ENCODE peak calls at places on chromosomes 2 and 18, in five cellular contexts. D is effector memory CD4-positive, alpha-beta T cell; N is mesendoderm; V is fibroblast of lung; O is upper lobe of right lung. A is an unnamed sample.
A peak's percentile ranks its signal among the peaks of the same experiment; 100 is the strongest.

GRCh38 chr2:117960231-117960630 is 53.6 kb downstream of the CCDC93 start:
- DNase-seq in D (no peak), N (no peak), V (no peak), O (no peak), A (no peak)

GRCh38 chr2:164302786-164303185 is 318.5 kb downstream of the GRB14 start:
- DNase-seq in D (no peak), N (peak; percentile 12), V (no peak), O (no peak), A (peak; percentile 4)

GRCh38 chr2:86791574-86791973 is 861 bp upstream of the CD8A start:
- DNase-seq in D (no peak), N (peak; percentile 48), V (no peak), O (no peak), A (peak; percentile 55)

GRCh38 chr2:46269545-46270273 is 27.5 kb upstream of the EPAS1 start:
- DNase-seq in D (no peak), N (peak; percentile 43), V (no peak), O (no peak), A (no peak)

GRCh38 chr2:9473308-9473984 is 905 bp upstream of the IAH1 start:
- DNase-seq in D (no peak), N (peak; percentile 63), V (no peak), O (peak; percentile 67), A (peak; percentile 80)

GRCh38 chr2:105308785-105309540 is 20.6 kb downstream of the TGFBRAP1 start:
- DNase-seq in D (no peak), N (no peak), V (peak; percentile 21), O (no peak), A (peak; percentile 30)

GRCh38 chr2:99623035-99623434 is 133.2 kb upstream of the REV1 start:
- DNase-seq in D (no peak), N (no peak), V (no peak), O (no peak), A (no peak)

GRCh38 chr2:143030127-143030526 is 99.1 kb upstream of the ARHGAP15 start:
- DNase-seq in D (no peak), N (no peak), V (no peak), O (no peak), A (no peak)

GRCh38 chr2:218000137-218000536 is 2.7 kb downstream of the TNS1 start:
- DNase-seq in D (no peak), N (no peak), V (peak; percentile 86), O (no peak), A (no peak)

GRCh38 chr2:221777119-221777518 is 205.0 kb upstream of the EPHA4 start:
- DNase-seq in D (no peak), N (no peak), V (no peak), O (no peak), A (no peak)

GRCh38 chr2:227163998-227164744 is at the start of the genes COL4A3 and COL4A4:
- DNase-seq in D (no peak), N (peak; percentile 29), V (no peak), O (peak; percentile 91), A (peak; percentile 81)

GRCh38 chr2:189076131-189076530 is 102.0 kb downstream of the COL3A1 start:
- DNase-seq in D (no peak), N (no peak), V (no peak), O (no peak), A (no peak)

GRCh38 chr2:217852812-217853211 is 150.0 kb downstream of the TNS1 start:
- DNase-seq in D (no peak), N (no peak), V (no peak), O (no peak), A (no peak)

GRCh38 chr2:47503481-47504070 is 100.6 kb downstream of the MSH2 start:
- DNase-seq in D (no peak), N (no peak), V (no peak), O (no peak), A (no peak)

GRCh38 chr18:23883277-23883790 is 131.2 kb upstream of the TTC39C start:
- DNase-seq in D (no peak), N (no peak), V (no peak), O (no peak), A (no peak)

GRCh38 chr18:24432618-24433017 is 6.1 kb downstream of the IMPACT start:
- DNase-seq in D (no peak), N (no peak), V (no peak), O (no peak), A (no peak)

GRCh38 chr2:110742412-110742811 is 10.0 kb downstream of the ACOXL start:
- DNase-seq in D (no peak), N (no peak), V (no peak), O (no peak), A (no peak)

GRCh38 chr2:23549821-23550535 is 165.0 kb downstream of the KLHL29 start:
- DNase-seq in D (no peak), N (no peak), V (no peak), O (no peak), A (no peak)

GRCh38 chr2:56898986-56899385 is 715.2 kb downstream of the CCDC85A start:
- DNase-seq in D (no peak), N (no peak), V (no peak), O (no peak), A (no peak)

GRCh38 chr2:212723226-212723625 is 184.6 kb upstream of the ERBB4 start:
- DNase-seq in D (no peak), N (no peak), V (peak; percentile 19), O (no peak), A (no peak)

GRCh38 chr2:74549685-74549971 is 4.1 kb downstream of the LOXL3 start:
- DNase-seq in D (no peak), N (no peak), V (no peak), O (no peak), A (no peak)
- H3K4me3 ChIP-seq in D (no peak overlapping the region), N (no peak overlapping the region), V (peak overlapping the region; percentile 45), O (peak overlapping the region; percentile 73), A (peak overlapping the region; percentile 64)

GRCh38 chr18:48636436-48636835 is 97.6 kb downstream of the CTIF start:
- DNase-seq in D (no peak), N (no peak), V (no peak), O (peak; percentile 32), A (peak; percentile 44)
- H3K36me3 ChIP-seq in D (no peaks in the 10 kb centered on the region), N (no peaks in the 10 kb centered on the region), V (peaks cover 8% of the 10 kb centered on the region), O (no peaks in the 10 kb centered on the region), A (no peaks in the 10 kb centered on the region)

GRCh38 chr2:144358979-144359541 is 160.9 kb downstream of the ZEB2 start:
- DNase-seq in D (no peak), N (no peak), V (peak; percentile 49), O (no peak), A (no peak)

GRCh38 chr2:144356402-144356801 is 163.5 kb downstream of the ZEB2 start:
- DNase-seq in D (no peak), N (no peak), V (no peak), O (no peak), A (no peak)

GRCh38 chr2:144357623-144358400 is 162.1 kb downstream of the ZEB2 start:
- DNase-seq in D (no peak), N (peak; percentile 96), V (peak; percentile 95), O (no peak), A (no peak)

GRCh38 chr2:144359684-144360083 is 160.2 kb downstream of the ZEB2 start:
- DNase-seq in D (no peak), N (no peak), V (no peak), O (no peak), A (no peak)

GRCh38 chr2:144358531-144358930 is 161.4 kb downstream of the ZEB2 start:
- DNase-seq in D (no peak), N (no peak), V (no peak), O (no peak), A (no peak)
- H3K4me3 ChIP-seq in D (no peak overlapping the region), N (no peak overlapping the region), V (no peak overlapping the region), O (no peak overlapping the region), A (no peak overlapping the region)

GRCh38 chr2:69524799-69525198 is 87.6 kb upstream of the NFU1 start:
- DNase-seq in D (no peak), N (no peak), V (no peak), O (no peak), A (no peak)
- H3K36me3 ChIP-seq in D (peaks cover 80% of the 10 kb centered on the region), N (peaks cover 1% of the 10 kb centered on the region), V (peaks cover 13% of the 10 kb centered on the region), O (peaks cover 92% of the 10 kb centered on the region), A (peaks cover 5% of the 10 kb centered on the region)

GRCh38 chr2:58939388-58939787 is 698.3 kb upstream of the FANCL start:
- DNase-seq in D (no peak), N (peak; percentile 44), V (peak; percentile 2), O (no peak), A (no peak)

GRCh38 chr2:58938988-58939387 is 697.9 kb upstream of the FANCL start:
- DNase-seq in D (no peak), N (no peak), V (no peak), O (no peak), A (no peak)
- H3K4me3 ChIP-seq in D (no peak overlapping the region), N (no peak overlapping the region), V (no peak overlapping the region), O (no peak overlapping the region), A (no peak overlapping the region)